ENCODE peak calls at places on chromosome 14, in five cellular contexts. L is T-helper 9 cell; X is activated T-cell treated with anti-CD3 and anti-CD28 coated beads, Interleukin-2, amount 50 U/mL, for 24 hours; J is iris pigment epithelial cell; T is stimulated activated CD4-positive, alpha-beta T cell treated with anti-CD3 and anti-CD28 coated beads, Interleukin-15, amount 100 ng/mL, for 24 hours. A is an unnamed sample.

GRCh38 chr14:101475468-101476257 is 85.6 kb upstream of the DIO3 start:
- DNase-seq in J (peak; percentile 92), T (no peak), L (no peak), X (no peak), A (peak; percentile 90)

GRCh38 chr14:78088941-78089340 is 81.2 kb upstream of the NRXN3 start:
- DNase-seq in T (no peak), J (no peak), L (no peak), X (no peak), A (no peak)

GRCh38 chr14:44866322-44866721 is 95.4 kb downstream of the KLHL28 start:
- DNase-seq in T (no peak), X (no peak), L (no peak), J (no peak), A (no peak)

GRCh38 chr14:104750658-104751057 is 2.3 kb upstream of the SIVA1 start:
- DNase-seq in T (peak; percentile 33), X (no peak), J (no peak), L (no peak), A (no peak)

GRCh38 chr14:29868000-29868399 is 59.6 kb downstream of the PRKD1 start:
- DNase-seq in X (no peak), L (no peak), T (no peak), J (peak; percentile 45), A (no peak)

GRCh38 chr14:55383541-55384140 is 28.0 kb downstream of the ATG14 start:
- DNase-seq in J (no peak), L (no peak), T (no peak), X (no peak), A (no peak)

GRCh38 chr14:102902086-102902485 is 20.4 kb upstream of the AMN start:
- DNase-seq in L (no peak), T (no peak), J (no peak), X (no peak), A (no peak)

GRCh38 chr14:77158175-77158908 is 16.8 kb upstream of the ZDHHC22 start:
- DNase-seq in X (no peak), T (no peak), L (no peak), J (peak; percentile 61), A (peak; percentile 38)

GRCh38 chr14:71309756-71310155 is 402.5 kb downstream of the PCNX1 start:
- DNase-seq in J (no peak), L (no peak), T (no peak), X (no peak), A (no peak)

GRCh38 chr14:99062216-99062615 is 209.8 kb downstream of the BCL11B start:
- DNase-seq in L (no peak), X (no peak), T (no peak), J (no peak), A (no peak)

GRCh38 chr14:39731912-39732311 is 299.7 kb upstream of the FBXO33 start:
- DNase-seq in X (no peak), J (no peak), T (peak; percentile 35), L (no peak), A (no peak)

GRCh38 chr14:105257464-105257863 is 9.1 kb downstream of the BTBD6 start:
- DNase-seq in J (no peak), T (peak; percentile 11), L (peak; percentile 23), X (no peak), A (no peak)

GRCh38 chr14:94936901-94937321 is 167.0 kb upstream of the GSC start:
- DNase-seq in X (no peak), J (no peak), L (no peak), T (no peak), A (no peak)

GRCh38 chr14:61335876-61336275 is 14.5 kb downstream of the PRKCH start:
- DNase-seq in T (no peak), J (no peak), L (no peak), X (no peak), A (no peak)

GRCh38 chr14:102889615-102890014 is 32.8 kb upstream of the AMN start:
- DNase-seq in L (no peak), J (no peak), T (no peak), X (no peak), A (no peak)

GRCh38 chr14:99543369-99543768 is 60.6 kb downstream of the CCDC85C start:
- DNase-seq in J (no peak), X (no peak), L (no peak), T (no peak), A (no peak)

GRCh38 chr14:101997429-101998336 is 33.3 kb downstream of the DYNC1H1 start:
- DNase-seq in T (no peak), L (no peak), J (no peak), X (no peak), A (no peak)

GRCh38 chr14:73455294-73455693 is 3.1 kb downstream of the NUMB start:
- DNase-seq in J (no peak), L (no peak), X (no peak), T (no peak), A (no peak)

GRCh38 chr14:101774006-101774755 is 12.7 kb downstream of the PPP2R5C start:
- DNase-seq in T (no peak), L (no peak), J (no peak), X (no peak), A (no peak)

GRCh38 chr14:33786091-33786825 is 164.6 kb downstream of the EGLN3 start:
- DNase-seq in J (no peak), X (no peak), L (no peak), T (no peak), A (no peak)

GRCh38 chr14:53147208-53147607 is 5.9 kb downstream of the DDHD1 start:
- DNase-seq in J (no peak), T (no peak), X (no peak), L (no peak), A (no peak)

GRCh38 chr14:86790408-86791364 is 1202.3 kb downstream of the GALC start:
- DNase-seq in X (no peak), L (no peak), J (peak; percentile 30), T (no peak), A (no peak)

GRCh38 chr14:103066399-103066798 is 9.1 kb upstream of the CDC42BPB start:
- DNase-seq in L (no peak), T (no peak), J (no peak), X (no peak), A (no peak)

GRCh38 chr14:67982711-67983608 is 163.4 kb downstream of the RAD51B start:
- DNase-seq in X (no peak), T (no peak), J (no peak), L (no peak), A (no peak)

GRCh38 chr14:50396636-50397460 is at the start of gene CDKL1:
- DNase-seq in L (peak; percentile 35), X (peak; percentile 77), T (peak; percentile 72), J (peak; percentile 68), A (peak; percentile 61)

A was measured in NCI-H226.